ENCODE peak calls at places on chromosomes 5 and 9, in five cellular contexts. F is HFF-Myc, B is heart left ventricle, A is foreskin fibroblast, W is AG09309. T is an unnamed sample.

GRCh38 chr9:78714591-78714990 is 417.7 kb downstream of the PSAT1 start:
- DNase-seq in F (no peak), B (no peak), A (peak), W (peak), T (peak)

GRCh38 chr9:121230231-121230630 is 28.6 kb upstream of the RAB14 start:
- DNase-seq in F (no peak), B (no peak), A (peak), W (no peak), T (peak)

GRCh38 chr5:135129307-135129706 is 95.3 kb upstream of the PITX1 start:
- DNase-seq in F (no peak), B (no peak), A (no peak), W (no peak), T (no peak)

GRCh38 chr5:111379391-111379816 is 132.9 kb downstream of the STARD4 start:
- DNase-seq in F (no peak), B (no peak), A (no peak), W (no peak), T (no peak)

GRCh38 chr5:95713960-95714710 is 17.0 kb upstream of the RHOBTB3 start:
- DNase-seq in F (no peak), B (no peak), A (no peak), W (no peak), T (no peak)

GRCh38 chr5:163915481-163915961 is 410.1 kb downstream of the MAT2B start:
- DNase-seq in F (no peak), B (no peak), A (no peak), W (no peak), T (no peak)

GRCh38 chr5:138303365-138303764 is 28.2 kb downstream of the CDC25C start:
- DNase-seq in F (peak), B (no peak), A (peak), W (no peak), T (peak)

GRCh38 chr5:52727568-52727967 is 60.1 kb upstream of the ITGA1 start:
- DNase-seq in F (no peak), B (no peak), A (no peak), W (peak), T (peak)

GRCh38 chr5:136620016-136620419 is 254.7 kb upstream of the TRPC7 start:
- DNase-seq in F (peak), B (no peak), A (peak), W (no peak), T (no peak)

GRCh38 chr5:153919161-153919560 is 119.5 kb downstream of the FAM114A2 start:
- DNase-seq in F (no peak), B (peak), A (no peak), W (no peak), T (no peak)

GRCh38 chr5:178201927-178202235 is 2.5 kb upstream of the HNRNPAB start:
- DNase-seq in F (no peak), B (peak), A (no peak), W (no peak), T (no peak)

GRCh38 chr9:135796784-135797462 is 94.9 kb downstream of the KCNT1 start:
- DNase-seq in F (no peak), B (no peak), A (no peak), W (no peak), T (no peak)

GRCh38 chr9:135036861-135037465 is 50.5 kb upstream of the OLFM1 start:
- DNase-seq in F (no peak), B (no peak), A (no peak), W (no peak), T (no peak)

GRCh38 chr5:141521244-141521781 is 32.4 kb downstream of the PCDHGC5 start:
- DNase-seq in F (peak), B (peak), A (peak), W (peak), T (peak)

GRCh38 chr5:172448999-172449398 is 5.3 kb downstream of the SH3PXD2B start:
- DNase-seq in F (no peak), B (no peak), A (no peak), W (no peak), T (no peak)

GRCh38 chr5:168925160-168925559 is 346.0 kb upstream of the PANK3 start:
- DNase-seq in F (no peak), B (no peak), A (no peak), W (no peak), T (no peak)

GRCh38 chr9:6006968-6007769 is 8.3 kb downstream of the RANBP6 start:
- DNase-seq in F (peak), B (peak), A (peak), W (no peak), T (peak)

GRCh38 chr9:113828211-113828610 is 47.9 kb upstream of the ZNF618 start:
- DNase-seq in F (no peak), B (no peak), A (no peak), W (no peak), T (no peak)

GRCh38 chr5:56088967-56089829 is 94.4 kb upstream of the IL6ST start:
- DNase-seq in F (no peak), B (no peak), A (peak), W (no peak), T (peak)

GRCh38 chr9:30913331-30913730 is 1471.1 kb upstream of the ACO1 start:
- DNase-seq in F (no peak), B (no peak), A (no peak), W (no peak), T (no peak)

GRCh38 chr9:113131689-113132151 is 19.1 kb upstream of the SLC31A2 start:
- DNase-seq in F (peak), B (no peak), A (no peak), W (no peak), T (no peak)

GRCh38 chr5:169905017-169905416 is 75.3 kb downstream of the INSYN2B start:
- DNase-seq in F (no peak), B (no peak), A (no peak), W (no peak), T (no peak)

GRCh38 chr9:8856686-8857329 is 1057.2 kb upstream of the DMAC1 start:
- DNase-seq in F (no peak), B (no peak), A (no peak), W (no peak), T (no peak)

GRCh38 chr9:124357591-124358361 is 57.5 kb downstream of the PSMB7 start:
- DNase-seq in F (no peak), B (no peak), A (no peak), W (no peak), T (no peak)

GRCh38 chr5:15290953-15291352 is 209.0 kb upstream of the FBXL7 start:
- DNase-seq in F (no peak), B (no peak), A (no peak), W (no peak), T (no peak)
- TF ChIP-seq CTCF in F (peak), B (peak), A (no peak), W (no peak), T (peak)

GRCh38 chr9:2664675-2665065 is 43.1 kb downstream of the VLDLR start:
- DNase-seq in F (no peak), B (no peak), A (no peak), W (no peak), T (no peak)
- H3K4me3 ChIP-seq in F (no peak), B (no peak), A (no peak), W (no peak), T (no peak)

GRCh38 chr9:132211570-132211969 is 49.7 kb downstream of the NTNG2 start:
- DNase-seq in F (no peak), B (no peak), A (no peak), W (no peak), T (no peak)

GRCh38 chr9:132209263-132209662 is 47.4 kb downstream of the NTNG2 start:
- DNase-seq in F (no peak), B (no peak), A (no peak), W (no peak), T (no peak)

GRCh38 chr9:132210472-132211145 is 48.8 kb downstream of the NTNG2 start:
- DNase-seq in F (no peak), B (no peak), A (no peak), W (no peak), T (peak)

GRCh38 chr9:132216861-132217655 is 55.2 kb downstream of the NTNG2 start:
- DNase-seq in F (no peak), B (no peak), A (no peak), W (no peak), T (no peak)

DNA sequence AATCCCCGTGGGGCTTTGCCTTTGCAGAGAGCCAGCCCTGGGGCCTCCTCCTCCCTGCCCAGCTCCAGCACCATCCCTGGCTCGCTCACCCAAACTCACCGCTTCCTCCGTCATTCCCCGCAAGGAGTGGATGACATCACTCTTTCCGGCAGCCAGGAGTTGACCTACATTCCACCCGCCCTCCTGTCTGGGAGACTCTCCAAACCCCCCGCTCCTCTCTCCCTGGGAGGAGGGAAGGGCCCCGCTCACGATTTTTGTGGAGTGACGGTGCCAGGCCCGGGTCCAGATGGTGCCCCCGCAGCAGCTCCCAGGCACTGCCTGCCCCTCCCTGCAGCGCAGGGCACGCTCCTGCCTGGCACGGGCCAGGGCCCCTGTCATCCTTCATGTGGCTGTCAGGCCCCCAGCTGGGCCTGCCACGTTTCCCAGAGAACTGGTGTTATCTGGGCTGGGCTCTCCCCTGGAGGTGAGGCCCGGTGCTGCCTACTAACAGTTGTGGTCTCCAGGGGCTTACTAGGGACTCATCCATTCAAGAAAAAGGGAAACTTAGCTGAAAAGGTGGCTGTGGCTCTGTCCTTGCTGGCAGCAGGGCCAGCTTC is 52.3 kb downstream of the NTNG2 start:
- DNase-seq in F (peak), B (peak), A (peak), W (peak), T (peak)
- TF ChIP-seq CTCF in F (no peak), B (peak), A (no peak), W (peak), T (peak)

GRCh38 chr9:86352440-86353106 is 1.6 kb downstream of the TUT7 start:
- DNase-seq in F (no peak), B (no peak), A (no peak), W (no peak), T (peak)

GRCh38 chr9:86349271-86349670 is 4.9 kb downstream of the TUT7 start:
- DNase-seq in F (peak), B (no peak), A (peak), W (no peak), T (peak)

GRCh38 chr9:86353591-86354047 is 591 bp downstream of the TUT7 start:
- DNase-seq in F (no peak), B (no peak), A (no peak), W (no peak), T (no peak)

GRCh38 chr9:86351897-86352296 is 2.3 kb downstream of the TUT7 start:
- DNase-seq in F (no peak), B (no peak), A (no peak), W (no peak), T (no peak)

DNA sequence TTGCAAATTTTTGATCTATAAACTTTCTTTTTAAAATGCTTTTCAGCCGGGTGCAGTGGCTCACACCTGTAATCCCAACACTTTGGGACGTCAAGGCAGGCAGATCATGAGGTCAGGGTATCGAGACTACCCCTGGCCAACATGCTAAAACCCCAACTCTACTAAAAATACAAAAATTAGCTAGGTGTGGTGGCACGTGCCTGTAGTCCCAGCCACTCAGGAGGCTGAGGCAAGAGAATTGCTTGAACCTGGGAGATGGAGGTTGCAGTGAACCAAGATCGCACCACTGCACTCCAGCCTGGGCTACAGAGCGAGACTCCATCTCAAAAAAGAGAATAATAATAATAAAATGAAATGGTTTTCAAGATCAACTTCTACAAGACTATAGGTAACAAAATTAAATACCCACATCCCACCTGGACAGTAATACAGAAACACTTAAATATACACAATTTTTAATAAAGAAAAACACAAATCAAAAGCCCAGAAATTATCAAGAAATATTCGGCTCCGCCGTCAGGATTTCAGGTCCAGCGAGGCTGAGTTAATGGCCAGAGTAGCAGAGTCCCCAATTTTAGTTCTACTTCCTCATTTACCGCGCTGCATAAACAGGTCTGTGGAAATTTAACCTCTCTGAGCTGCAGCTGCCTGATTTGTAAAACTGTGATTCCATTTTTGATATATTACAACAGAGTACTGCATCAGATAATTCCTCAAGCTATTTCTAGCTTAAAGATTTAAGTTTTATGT is 4.0 kb downstream of the TUT7 start:
- DNase-seq in F (no peak), B (no peak), A (no peak), W (no peak), T (no peak)
- H3K4me3 ChIP-seq in F (no peak), B (no peak), A (no peak), W (no peak), T (no peak)

DNA sequence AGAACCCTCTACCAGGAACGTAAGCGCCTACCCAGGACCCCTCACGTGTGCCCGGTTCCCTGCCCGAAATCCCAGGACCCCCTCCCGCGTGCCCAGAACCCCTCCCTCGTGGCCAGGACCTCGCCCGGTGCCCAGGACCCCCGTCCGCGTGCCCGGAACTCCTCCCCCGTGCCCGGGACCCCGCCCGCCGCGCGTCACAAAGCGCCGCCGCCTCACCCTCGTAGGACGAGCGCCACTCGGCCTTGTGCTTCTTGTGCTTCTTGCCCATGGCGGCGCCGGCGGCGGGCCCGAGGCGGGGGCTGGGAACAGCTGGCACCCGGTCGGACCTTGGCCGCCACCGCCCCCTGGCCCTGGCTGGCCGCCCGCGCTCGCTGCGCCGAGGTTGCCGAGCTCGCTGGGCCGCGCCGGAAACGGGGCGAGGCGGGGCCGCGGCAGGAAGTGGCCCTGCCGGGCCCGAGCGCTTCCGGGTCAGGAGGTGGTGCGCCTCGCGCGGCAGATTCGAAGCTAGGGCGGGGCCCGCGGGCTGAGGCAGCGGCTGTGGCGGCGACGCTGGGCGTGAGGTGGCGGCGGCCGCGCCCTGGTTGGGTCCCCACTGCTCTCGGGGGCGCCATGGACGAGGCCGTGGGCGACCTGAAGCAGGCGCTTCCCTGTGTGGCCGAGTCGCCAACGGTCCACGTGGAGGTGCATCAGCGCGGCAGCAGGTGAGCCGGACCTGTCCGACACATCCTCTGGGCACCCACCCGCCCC is at the start of the genes BRD9 and TRIP13:
- DNase-seq in F (no peak), B (peak), A (peak), W (no peak), T (peak)
- TF ChIP-seq CTCF in F (no peak), B (peak), A (no peak), W (no peak), T (no peak)

GRCh38 chr5:108003178-108003577 is 332.4 kb upstream of the EFNA5 start:
- DNase-seq in F (no peak), B (no peak), A (peak), W (peak), T (peak)
- H3K4me3 ChIP-seq in F (no peak), B (no peak), A (peak), W (no peak), T (peak)

DNA sequence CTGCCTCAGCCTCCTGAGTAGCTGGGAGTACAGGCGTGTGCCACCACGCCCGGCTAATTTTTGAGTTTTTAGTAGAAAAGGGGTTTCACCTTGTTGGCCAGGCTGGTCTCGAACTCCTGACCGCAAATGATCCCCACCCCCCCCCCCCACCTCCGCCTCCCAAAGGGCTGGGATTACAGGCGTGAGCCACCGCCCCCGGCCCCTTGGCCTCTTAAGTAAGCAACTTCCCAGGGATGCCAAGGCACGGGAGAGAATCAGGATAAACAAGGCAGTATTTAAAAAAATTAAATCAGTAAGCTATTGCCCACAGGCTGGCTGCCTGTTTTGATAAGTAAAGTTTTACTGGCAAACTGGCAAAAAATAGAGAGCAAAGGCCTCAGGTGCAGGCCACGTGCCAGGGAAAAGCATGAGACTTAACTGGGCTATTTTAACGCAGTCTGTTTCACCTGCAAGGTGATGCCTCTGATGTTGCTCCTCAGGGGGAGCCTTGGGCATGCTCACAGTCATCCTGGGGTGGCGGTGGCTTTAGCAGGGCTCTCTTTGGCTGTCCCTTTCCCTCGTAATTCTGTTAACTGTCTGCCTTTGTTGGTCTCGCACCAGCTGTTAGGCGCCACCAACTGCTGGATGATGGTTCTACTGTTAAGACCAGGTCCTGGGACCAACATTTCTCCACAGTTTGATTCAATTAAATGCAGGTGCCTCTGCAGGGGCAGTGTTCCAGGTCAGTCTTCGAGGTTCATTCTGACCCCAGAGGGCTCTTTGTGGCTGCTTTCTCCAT is 19.4 kb upstream of the RNF130 start:
- DNase-seq in F (no peak), B (no peak), A (peak), W (no peak), T (peak)
- TF ChIP-seq CTCF in F (no peak), B (no peak), A (no peak), W (peak), T (peak)

GRCh38 chr5:123124495-123125171 is 35.6 kb downstream of the PRDM6 start:
- DNase-seq in F (no peak), B (no peak), A (no peak), W (no peak), T (peak)

GRCh38 chr5:123119334-123119986 is 30.4 kb downstream of the PRDM6 start:
- DNase-seq in F (no peak), B (no peak), A (no peak), W (peak), T (peak)

GRCh38 chr5:123120197-123120596 is 31.2 kb downstream of the PRDM6 start:
- DNase-seq in F (no peak), B (no peak), A (no peak), W (no peak), T (no peak)

GRCh38 chr5:123125172-123125508 is 36.1 kb downstream of the PRDM6 start:
- DNase-seq in F (no peak), B (no peak), A (no peak), W (peak), T (no peak)

GRCh38 chr5:123122273-123122672 is 33.2 kb downstream of the PRDM6 start:
- DNase-seq in F (no peak), B (no peak), A (no peak), W (no peak), T (no peak)
- H3K4me3 ChIP-seq in F (no peak), B (no peak), A (no peak), W (no peak), T (no peak)

GRCh38 chr5:176675676-176676360 is 28.5 kb downstream of the TSPAN17 start:
- DNase-seq in F (no peak), B (no peak), A (no peak), W (no peak), T (peak)
- TF ChIP-seq CTCF in F (peak), B (peak), A (peak), W (peak), T (peak)